ENCODE peak calls at places on chromosomes 6 and 20, in five cellular contexts. R is esophagus muscularis mucosa, L is EL, N is hepatocyte, P is RKO. C is an unnamed sample.

GRCh38 chr6:39377530-39377929 is 55.0 kb upstream of the KCNK16 start:
- DNase-seq in R (no peak), L (peak; percentile 63), N (peak; percentile 88), P (peak; percentile 60), C (peak; percentile 16)

GRCh38 chr6:33176906-33177305 is 15.4 kb downstream of the COL11A2 start:
- DNase-seq in R (no peak), L (no peak), N (no peak), P (no peak), C (no peak)

GRCh38 chr20:62961310-62961783 is 8.8 kb downstream of the SLC17A9 start:
- DNase-seq in R (no peak), L (no peak), N (no peak), P (no peak), C (no peak)

GRCh38 chr6:5672581-5673011 is 334.1 kb downstream of the NRN1 start:
- DNase-seq in R (no peak), L (peak; percentile 84), N (peak; percentile 34), P (peak; percentile 84), C (no peak)

GRCh38 chr20:44089987-44090674 is 96.9 kb downstream of the JPH2 start:
- DNase-seq in R (no peak), L (peak; percentile 62), N (peak; percentile 44), P (peak; percentile 79), C (peak; percentile 36)

GRCh38 chr6:126063512-126064146 is 77.3 kb downstream of the TRMT11 start:
- DNase-seq in R (peak; percentile 57), L (peak; percentile 23), N (peak; percentile 51), P (no peak), C (no peak)

GRCh38 chr6:130975325-130975724 is 87.7 kb downstream of the EPB41L2 start:
- DNase-seq in R (no peak), L (peak; percentile 53), N (no peak), P (no peak), C (no peak)

GRCh38 chr6:7914991-7915789 is 4.6 kb upstream of the TXNDC5 start:
- DNase-seq in R (no peak), L (peak; percentile 69), N (no peak), P (no peak), C (no peak)

GRCh38 chr6:80333342-80333741 is 226.9 kb downstream of the BCKDHB start:
- DNase-seq in R (no peak), L (no peak), N (no peak), P (no peak), C (no peak)

GRCh38 chr20:63699466-63700198 is 3.2 kb downstream of the TNFRSF6B start:
- DNase-seq in R (no peak), L (peak; percentile 8), N (no peak), P (no peak), C (no peak)

GRCh38 chr6:158619922-158620801 is 24.4 kb downstream of the DYNLT1 start:
- DNase-seq in R (peak; percentile 74), L (no peak), N (no peak), P (no peak), C (no peak)

GRCh38 chr6:134551245-134551960 is 233.5 kb upstream of the SGK1 start:
- DNase-seq in R (no peak), L (peak; percentile 95), N (no peak), P (no peak), C (no peak)

GRCh38 chr6:151018911-151019795 is 153.7 kb downstream of the MTHFD1L start:
- DNase-seq in R (no peak), L (no peak), N (no peak), P (no peak), C (no peak)

GRCh38 chr6:154350293-154350692 is 6.3 kb downstream of the IPCEF1 start:
- DNase-seq in R (no peak), L (peak; percentile 22), N (no peak), P (no peak), C (no peak)

GRCh38 chr6:107585815-107586435 is 96.0 kb downstream of the SOBP start:
- DNase-seq in R (no peak), L (no peak), N (no peak), P (no peak), C (no peak)

GRCh38 chr6:25009351-25009750 is 73.6 kb upstream of the RIPOR2 start:
- DNase-seq in R (no peak), L (no peak), N (no peak), P (no peak), C (no peak)